ENCODE peak calls at places on chromosomes 2 and 18, in four cellular contexts. V is endodermal cell; D is CD4-positive, alpha-beta T cell; T is body of pancreas. N is an unnamed sample.

GRCh38 chr18:10745232-10745631 is 219.4 kb downstream of the NAPG start:
- DNase-seq in V (no peak), D (no peak), T (no peak), N (no peak)

GRCh38 chr18:8139127-8139591 is 470.1 kb upstream of the RAB12 start:
- DNase-seq in V (no peak), D (no peak), T (no peak), N (no peak)

GRCh38 chr2:223563462-223563861 is 38.7 kb downstream of the SCG2 start:
- DNase-seq in V (no peak), D (no peak), T (no peak), N (peak; percentile 32)

GRCh38 chr2:70852824-70853223 is 17.2 kb upstream of the CD207 start:
- DNase-seq in V (peak; percentile 8), D (no peak), T (no peak), N (no peak)

GRCh38 chr2:229475753-229476152 is 204.7 kb upstream of the PID1 start:
- DNase-seq in V (no peak), D (no peak), T (no peak), N (no peak)

GRCh38 chr18:46761054-46761769 is 4.4 kb upstream of the ST8SIA5 start:
- DNase-seq in V (no peak), D (no peak), T (no peak), N (no peak)

GRCh38 chr2:104733544-104733943 is 120.4 kb upstream of the POU3F3 start:
- DNase-seq in V (peak; percentile 93), D (no peak), T (peak; percentile 23), N (no peak)

GRCh38 chr2:135744761-135745314 is 3.2 kb downstream of the UBXN4 start:
- DNase-seq in V (peak; percentile 73), D (no peak), T (no peak), N (no peak)

GRCh38 chr2:219476605-219477578 is 21.8 kb upstream of the GMPPA start:
- DNase-seq in V (peak; percentile 96), D (no peak), T (no peak), N (no peak)

GRCh38 chr2:101337877-101338276 is 29.4 kb upstream of the RNF149 start:
- DNase-seq in V (no peak), D (no peak), T (no peak), N (no peak)

GRCh38 chr2:168030862-168031624 is 216.4 kb downstream of the STK39 start:
- DNase-seq in V (no peak), D (no peak), T (no peak), N (peak; percentile 69)

GRCh38 chr2:118224144-118224887 is 136.0 kb downstream of the INSIG2 start:
- DNase-seq in V (peak; percentile 84), D (no peak), T (no peak), N (no peak)

DNA sequence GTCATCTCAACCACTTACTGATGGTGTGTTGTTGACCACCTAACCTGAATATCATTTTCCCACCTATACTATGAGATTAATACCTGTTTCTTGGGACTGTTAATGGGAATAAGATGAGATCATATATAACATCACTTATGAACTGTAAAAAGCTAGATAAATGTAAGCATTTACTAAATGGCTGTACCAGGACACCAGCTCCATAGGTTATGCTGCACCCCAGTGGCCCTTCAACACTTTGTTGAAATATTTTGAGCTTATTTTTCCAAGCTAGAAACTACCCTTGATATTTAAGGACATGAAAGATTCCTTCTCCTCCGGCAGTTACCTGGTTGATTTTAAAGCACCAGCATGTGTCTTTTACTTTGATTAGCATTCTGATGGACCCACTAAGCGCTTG is 138.0 kb upstream of the CDCA7 start:
- DNase-seq in V (no peak), D (no peak), T (no peak), N (no peak)
- TF ChIP-seq CTCF in V (no peak), D (no peak), T (no peak), N (peak; percentile 8)

GRCh38 chr2:172098287-172098649 is 4.4 kb downstream of the DLX2 start:
- DNase-seq in V (peak; percentile 62), D (no peak), T (no peak), N (no peak)
- H3K27me3 ChIP-seq in V (peaks cover 99% of the 10 kb centered on the region), D (peaks cover 99% of the 10 kb centered on the region), T (peaks cover 95% of the 10 kb centered on the region), N (peaks cover 12% of the 10 kb centered on the region)

DNA sequence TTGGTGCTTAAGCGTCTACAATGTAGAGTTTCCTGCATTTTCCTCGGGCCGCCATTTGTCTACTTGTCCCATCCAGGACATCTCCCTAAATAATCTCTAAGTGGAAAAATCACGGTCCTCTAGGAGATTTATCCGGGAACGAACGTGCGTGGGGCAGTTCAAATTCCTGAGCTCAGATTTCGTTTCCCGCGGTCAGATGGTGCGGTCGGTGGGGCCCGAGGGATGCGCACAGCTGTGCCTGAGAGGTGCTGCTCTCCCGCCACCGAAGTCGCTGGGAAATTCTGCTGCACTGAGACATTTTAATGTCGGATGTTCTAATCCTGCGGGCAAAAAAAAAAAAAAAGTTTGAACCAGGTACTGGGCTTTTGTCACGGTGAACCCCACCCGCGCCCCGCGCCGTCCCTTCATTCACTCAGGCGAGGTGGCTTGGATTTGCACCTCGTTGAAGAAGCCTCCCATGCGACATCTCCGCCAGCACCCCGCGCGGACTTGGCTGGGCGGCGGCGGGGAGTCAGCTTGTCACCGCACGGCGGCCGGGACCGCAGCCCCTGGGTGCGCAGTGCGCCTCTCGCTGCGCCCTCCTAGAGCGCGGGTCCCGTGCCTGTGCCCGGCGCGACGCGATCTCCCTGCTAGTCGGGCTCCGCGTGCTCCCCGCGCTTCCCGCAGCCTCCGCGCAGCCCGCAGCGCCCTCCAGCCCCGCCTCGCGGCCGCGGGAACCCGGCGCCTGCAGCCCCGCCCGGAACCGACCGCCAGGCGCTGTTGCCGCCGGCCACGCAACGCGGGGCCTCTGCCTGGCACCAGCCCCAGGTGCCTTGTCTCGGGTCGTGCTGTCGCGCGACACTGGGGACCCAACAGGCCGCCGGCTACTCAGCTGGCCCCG is 192.0 kb upstream of the TCF4 start:
- DNase-seq in V (peak; percentile 78), D (no peak), T (no peak), N (no peak)
- TF ChIP-seq CTCF in V (peak; percentile 62), D (no peak), T (no peak), N (peak; percentile 22)

DNA sequence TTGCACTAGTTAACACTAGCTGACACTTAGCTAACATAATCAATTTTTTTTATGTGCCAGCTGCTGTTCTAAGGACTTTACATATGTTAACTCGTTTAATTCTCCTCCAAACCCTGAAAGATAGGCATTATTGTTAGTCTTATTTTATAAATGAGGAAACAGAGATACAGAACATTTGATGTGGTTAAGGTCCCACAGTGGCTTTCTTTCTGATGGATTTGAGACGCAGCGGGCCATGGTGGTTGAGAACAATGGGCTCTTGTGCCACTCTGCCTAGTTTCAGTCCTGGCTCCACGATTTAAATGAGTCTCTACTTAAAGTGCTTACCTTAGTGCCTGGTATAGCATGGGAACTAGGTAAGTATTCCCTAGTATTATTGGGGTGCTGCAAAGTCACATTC is 201.9 kb upstream of the SPRED2 start:
- DNase-seq in V (no peak), D (no peak), T (no peak), N (no peak)
- H3K27me3 ChIP-seq in V (no peaks in the 10 kb centered on the region), D (peaks cover 15% of the 10 kb centered on the region), T (no peaks in the 10 kb centered on the region), N (peaks cover 5% of the 10 kb centered on the region)

GRCh38 chr2:10079192-10079930 is 850 bp downstream of the CYS1 start:
- DNase-seq in V (peak; percentile 71), D (no peak), T (peak; percentile 29), N (no peak)

GRCh38 chr2:10078001-10078400 is 2.2 kb downstream of the CYS1 start:
- DNase-seq in V (no peak), D (no peak), T (no peak), N (no peak)

GRCh38 chr2:10078704-10079191 is 1.5 kb downstream of the CYS1 start:
- DNase-seq in V (no peak), D (no peak), T (no peak), N (no peak)

GRCh38 chr2:10080536-10081304 is 509 bp upstream of the CYS1 start:
- DNase-seq in V (peak; percentile 65), D (peak; percentile 11), T (peak; percentile 33), N (no peak)

GRCh38 chr2:10079931-10080535 is at the start of gene CYS1:
- DNase-seq in V (peak; percentile 84), D (no peak), T (peak; percentile 42), N (no peak)
- TF ChIP-seq CTCF in V (peak; percentile 43), D (no peak), T (peak; percentile 51), N (no peak)

GRCh38 chr2:44798139-44798659 is 143.3 kb upstream of the SIX3 start:
- DNase-seq in V (no peak), D (no peak), T (no peak), N (no peak)

GRCh38 chr2:44789446-44789845 is 152.1 kb upstream of the SIX3 start:
- DNase-seq in V (no peak), D (no peak), T (no peak), N (no peak)

GRCh38 chr2:44796771-44797170 is 144.7 kb upstream of the SIX3 start:
- DNase-seq in V (no peak), D (no peak), T (no peak), N (no peak)

GRCh38 chr2:44789971-44790721 is 151.4 kb upstream of the SIX3 start:
- DNase-seq in V (peak; percentile 87), D (no peak), T (no peak), N (no peak)

DNA sequence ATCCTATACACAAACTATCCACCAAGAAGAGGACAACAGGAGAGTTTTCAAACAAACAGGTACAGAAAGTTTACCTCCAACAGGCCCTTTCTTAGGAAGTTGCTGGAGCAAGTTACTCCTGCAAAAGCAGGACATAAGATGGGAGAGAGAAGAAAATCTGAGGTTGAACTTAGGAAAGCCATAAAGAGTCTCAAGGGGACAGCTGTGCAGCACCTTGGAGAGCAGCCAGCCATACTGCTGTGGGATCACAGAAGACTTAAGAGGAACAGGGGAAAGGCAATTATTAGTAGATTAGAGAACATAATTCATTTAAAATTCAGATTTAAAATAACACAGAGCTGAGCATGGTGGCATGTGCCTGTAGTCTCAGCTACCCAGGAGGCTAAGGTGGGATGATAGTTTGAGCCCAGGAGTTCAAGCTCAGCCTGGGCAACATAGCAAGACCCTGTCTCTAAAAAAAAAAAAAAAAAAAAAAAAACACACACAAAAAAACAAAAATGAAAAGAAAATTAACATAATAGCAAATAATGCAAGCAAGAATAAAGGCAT is 148.1 kb upstream of the SIX3 start:
- DNase-seq in V (peak; percentile 84), D (no peak), T (no peak), N (no peak)
- H3K27me3 ChIP-seq in V (no peaks in the 10 kb centered on the region), D (peaks cover 30% of the 10 kb centered on the region), T (no peaks in the 10 kb centered on the region), N (peaks cover 8% of the 10 kb centered on the region)

DNA sequence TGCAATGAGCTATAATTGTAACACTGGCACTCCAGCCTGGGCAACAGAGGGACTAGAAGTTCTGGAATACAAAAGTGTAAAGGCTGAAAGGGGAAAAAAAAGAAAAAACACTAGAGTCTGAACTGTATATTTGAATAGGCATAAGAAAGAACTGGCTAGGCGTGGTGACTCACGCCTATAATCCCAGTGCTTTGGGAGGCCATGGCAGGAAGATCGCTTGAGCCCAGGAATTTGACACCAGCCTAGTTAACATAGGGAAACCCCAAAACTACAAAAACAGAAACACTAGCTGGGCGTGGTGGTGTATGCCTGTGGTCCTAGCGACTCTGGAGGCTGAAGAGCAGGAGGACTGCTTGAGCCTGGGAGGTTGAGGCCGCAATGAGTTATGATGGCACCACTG is 70.6 kb downstream of the SAP130 start:
- DNase-seq in V (peak; percentile 38), D (no peak), T (no peak), N (no peak)
- TF ChIP-seq CTCF in V (no peak), D (no peak), T (no peak), N (no peak)